ENCODE peak calls at places on chromosomes 6 and 20, in ten cellular contexts. B is tibial artery, W is GM23248, O is suprapubic skin, V is lung, R is tibial nerve, K is AML-193, L is cardiac muscle cell, N is DMS 273 treated with DMSO at 0.1 percent for 48 hours, S is Panc1. M is an unnamed sample.

GRCh38 chr20:38193586-38194105 is 28.6 kb upstream of the TGM2 start:
- DNase-seq in B (no peak), W (no peak), O (no peak), V (no peak), R (no peak), K (no peak), L (no peak), N (no peak), S (no peak), M (peak; percentile 14)

GRCh38 chr6:16688984-16689636 is 72.2 kb downstream of the ATXN1 start:
- DNase-seq in B (no peak), W (peak; percentile 95), O (no peak), V (no peak), R (no peak), K (no peak), L (no peak), N (no peak), S (no peak), M (no peak)

GRCh38 chr6:63351995-63352586 is 32.3 kb upstream of the LGSN start:
- DNase-seq in B (no peak), W (peak; percentile 76), O (no peak), V (no peak), R (no peak), K (peak; percentile 68), L (no peak), N (no peak), S (peak; percentile 41), M (no peak)

GRCh38 chr20:25745738-25746137 is 49.1 kb upstream of the ZNF337 start:
- DNase-seq in B (no peak), W (no peak), O (no peak), V (no peak), R (no peak), K (no peak), L (no peak), N (no peak), S (no peak), M (no peak)

GRCh38 chr6:36856277-36856676 is 17.0 kb upstream of the CPNE5 start:
- DNase-seq in B (no peak), W (no peak), O (no peak), V (no peak), R (no peak), K (no peak), L (no peak), N (no peak), S (no peak), M (no peak)

GRCh38 chr20:5070570-5070969 is 49.2 kb downstream of the PCNA start:
- DNase-seq in B (no peak), W (no peak), O (no peak), V (no peak), R (no peak), K (no peak), L (no peak), N (no peak), S (no peak), M (no peak)

GRCh38 chr20:1888796-1889463 is 6.3 kb upstream of the SIRPA start:
- DNase-seq in B (peak; percentile 42), W (peak; percentile 53), O (no peak), V (no peak), R (no peak), K (peak; percentile 95), L (no peak), N (no peak), S (no peak), M (peak; percentile 84)

GRCh38 chr6:73951186-73951585 is 255.2 kb downstream of the CD109 start:
- DNase-seq in B (no peak), W (peak; percentile 63), O (no peak), V (no peak), R (no peak), K (no peak), L (no peak), N (no peak), S (no peak), M (no peak)

GRCh38 chr6:50722829-50723562 is 9.7 kb downstream of the TFAP2D start:
- DNase-seq in B (no peak), W (no peak), O (no peak), V (no peak), R (no peak), K (no peak), L (no peak), N (no peak), S (no peak), M (no peak)

GRCh38 chr20:330233-331149 is 5.1 kb downstream of the SOX12 start:
- DNase-seq in B (no peak), W (peak; percentile 85), O (no peak), V (peak; percentile 55), R (no peak), K (peak; percentile 89), L (peak; percentile 82), N (peak; percentile 40), S (no peak), M (no peak)

M was measured in cardiac septum.